ENCODE peak calls at places on chromosome 10, in six cellular contexts. O is IMR-90, N is H1, K is ovary, A is heart left ventricle, S is esophagus squamous epithelium. X is an unnamed sample.

GRCh38 chr10:77771450-77771849 is 133.8 kb upstream of the KCNMA1 start:
- DNase-seq in O (no peak), N (no peak), K (no peak), A (no peak), S (no peak), X (no peak)

GRCh38 chr10:131231323-131231964 is 80.1 kb downstream of the TCERG1L start:
- DNase-seq in O (no peak), N (no peak), K (no peak), A (peak; percentile 15), S (no peak), X (no peak)

GRCh38 chr10:29669149-29669548 is 34.4 kb upstream of the SVIL start:
- DNase-seq in O (peak; percentile 6), N (no peak), K (no peak), A (no peak), S (no peak), X (no peak)

GRCh38 chr10:119663866-119664698 is 12.9 kb downstream of the BAG3 start:
- DNase-seq in O (no peak), N (no peak), K (no peak), A (no peak), S (no peak), X (no peak)

GRCh38 chr10:103678104-103678526 is 177.3 kb downstream of the SH3PXD2A start:
- DNase-seq in O (peak; percentile 100), N (no peak), K (peak; percentile 91), A (peak; percentile 91), S (peak; percentile 24), X (peak; percentile 86)

GRCh38 chr10:33803248-33803647 is 468.8 kb upstream of the NRP1 start:
- DNase-seq in O (peak; percentile 64), N (no peak), K (no peak), A (no peak), S (no peak), X (no peak)

GRCh38 chr10:131311661-131312260 is at the start of gene TCERG1L:
- DNase-seq in O (no peak), N (peak; percentile 81), K (peak; percentile 57), A (no peak), S (no peak), X (no peak)

GRCh38 chr10:6721480-6721879 is 141.4 kb upstream of the PRKCQ start:
- DNase-seq in O (peak; percentile 99), N (no peak), K (no peak), A (no peak), S (no peak), X (no peak)

GRCh38 chr10:69279110-69279509 is 814 bp downstream of the HK1 start:
- DNase-seq in O (no peak), N (no peak), K (no peak), A (no peak), S (no peak), X (no peak)

GRCh38 chr10:97333601-97334369 is 744 bp downstream of the FRAT2 start:
- DNase-seq in O (peak; percentile 45), N (no peak), K (peak; percentile 52), A (peak; percentile 81), S (no peak), X (no peak)

GRCh38 chr10:102644646-102645387 is 538 bp downstream of the TRIM8 start:
- DNase-seq in O (peak; percentile 68), N (peak; percentile 86), K (peak; percentile 85), A (peak; percentile 91), S (peak; percentile 75), X (peak; percentile 68)

GRCh38 chr10:21184216-21184615 is 287.1 kb upstream of the NEBL start:
- DNase-seq in O (no peak), N (no peak), K (no peak), A (no peak), S (no peak), X (no peak)

GRCh38 chr10:125283191-125283590 is 122.8 kb upstream of the CTBP2 start:
- DNase-seq in O (no peak), N (no peak), K (no peak), A (no peak), S (no peak), X (no peak)

GRCh38 chr10:31897506-31897905 is 31.1 kb downstream of the ARHGAP12 start:
- DNase-seq in O (peak; percentile 22), N (no peak), K (no peak), A (no peak), S (no peak), X (no peak)

GRCh38 chr10:67657775-67658174 is 38.2 kb downstream of the CTNNA3 start:
- DNase-seq in O (no peak), N (peak; percentile 49), K (no peak), A (no peak), S (no peak), X (no peak)

GRCh38 chr10:127374074-127374680 is 174.9 kb upstream of the NPS start:
- DNase-seq in O (no peak), N (no peak), K (no peak), A (no peak), S (no peak), X (no peak)

GRCh38 chr10:112524637-112525036 is 77.6 kb downstream of the VTI1A start:
- DNase-seq in O (peak; percentile 12), N (no peak), K (no peak), A (no peak), S (no peak), X (no peak)

GRCh38 chr10:113086282-113086681 is 136.2 kb downstream of the TCF7L2 start:
- DNase-seq in O (no peak), N (no peak), K (no peak), A (no peak), S (no peak), X (no peak)

GRCh38 chr10:30747633-30748032 is 118.1 kb upstream of the LYZL2 start:
- DNase-seq in O (peak; percentile 78), N (no peak), K (no peak), A (no peak), S (no peak), X (no peak)

GRCh38 chr10:116324951-116325635 is 845 bp downstream of the CCDC172 start:
- DNase-seq in O (no peak), N (peak; percentile 51), K (no peak), A (no peak), S (no peak), X (no peak)

GRCh38 chr10:49550563-49550962 is 11.6 kb upstream of the ERCC6 start:
- DNase-seq in O (peak; percentile 73), N (no peak), K (no peak), A (no peak), S (no peak), X (no peak)

GRCh38 chr10:26860026-26860541 is 674 bp downstream of the ABI1 start:
- DNase-seq in O (peak; percentile 65), N (peak; percentile 62), K (peak; percentile 69), A (peak; percentile 71), S (peak; percentile 34), X (peak; percentile 25)

GRCh38 chr10:133124357-133125211 is 35.4 kb upstream of the KNDC1 start:
- DNase-seq in O (no peak), N (peak; percentile 88), K (peak; percentile 52), A (peak; percentile 62), S (no peak), X (peak; percentile 8)

DNA sequence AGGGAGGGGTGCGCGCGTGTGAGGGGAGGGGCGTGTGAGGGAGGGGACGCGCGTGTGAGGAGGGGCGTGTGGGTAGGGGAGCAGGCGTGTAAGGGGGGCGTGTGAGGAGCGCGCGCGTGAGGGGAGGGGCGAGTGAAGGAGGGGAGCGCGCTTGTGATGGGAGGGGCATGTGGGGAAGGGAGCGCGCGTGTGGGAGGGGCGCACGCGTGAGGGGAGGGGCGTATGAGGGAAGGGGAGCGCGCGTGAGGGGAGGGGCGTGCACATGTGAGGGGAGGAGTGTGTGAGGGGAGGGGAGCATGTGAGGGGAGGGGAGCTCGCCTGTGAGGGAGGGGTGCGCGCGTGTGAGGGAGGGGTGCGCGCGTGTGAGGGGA is 19.1 kb downstream of the MXI1 start:
- DNase-seq in O (peak; percentile 92), N (peak; percentile 88), K (peak; percentile 94), A (peak; percentile 94), S (peak; percentile 93), X (peak; percentile 86)
- H3K4me3 ChIP-seq in O (peak overlapping the region; percentile 90), N (peak overlapping the region; percentile 61), K (peak overlapping the region; percentile 94), A (peak overlapping the region; percentile 76), S (peak overlapping the region; percentile 96), X (peak overlapping the region; percentile 93)

DNA sequence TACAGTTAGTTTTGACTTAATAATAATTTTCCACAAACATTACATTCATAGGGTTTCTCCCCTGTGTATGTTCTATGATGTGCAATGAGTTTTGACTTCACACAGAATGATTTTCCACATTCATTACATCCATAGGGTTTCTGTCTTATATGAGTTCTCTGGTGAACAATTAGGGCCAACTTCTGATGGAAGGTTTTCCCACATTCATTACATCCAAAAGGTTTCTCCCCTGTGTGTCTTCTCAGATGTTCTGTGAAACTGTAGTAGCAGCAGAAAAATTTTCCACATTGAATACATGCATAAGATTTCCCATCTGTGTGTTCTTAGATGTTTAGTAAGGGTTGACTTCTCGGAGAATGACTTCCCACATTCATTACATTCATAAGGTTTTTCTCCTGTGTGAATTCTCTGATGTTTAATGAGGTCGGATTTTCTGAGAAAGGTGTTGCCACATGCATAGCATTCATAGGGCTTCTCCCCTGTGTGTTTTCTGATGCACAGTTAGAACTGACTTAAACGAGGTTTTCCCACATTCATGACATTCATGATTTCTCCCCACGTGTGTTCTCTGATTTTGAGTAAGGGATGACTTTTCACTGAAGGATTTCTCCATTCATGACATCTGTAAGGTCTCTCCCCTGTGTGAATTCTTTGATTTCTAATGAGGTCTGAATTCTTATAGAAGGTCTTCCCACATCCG is 118.5 kb downstream of the ZNF33B start:
- DNase-seq in O (no peak), N (no peak), K (no peak), A (no peak), S (no peak), X (no peak)
- H3K9me3 ChIP-seq in O (peaks cover 52% of the 10 kb centered on the region), N (peaks cover 80% of the 10 kb centered on the region), K (peaks cover 48% of the 10 kb centered on the region), A (peaks cover 100% of the 10 kb centered on the region), S (peaks cover 24% of the 10 kb centered on the region), X (peaks cover 34% of the 10 kb centered on the region)

GRCh38 chr10:79243211-79244067 is 103.8 kb upstream of the PPIF start:
- DNase-seq in O (no peak), N (peak; percentile 73), K (peak; percentile 56), A (peak; percentile 82), S (no peak), X (no peak)

GRCh38 chr10:79245539-79246208 is 101.6 kb upstream of the PPIF start:
- DNase-seq in O (no peak), N (no peak), K (no peak), A (no peak), S (no peak), X (no peak)

GRCh38 chr10:79246209-79246581 is 101.1 kb upstream of the PPIF start:
- DNase-seq in O (no peak), N (no peak), K (peak; percentile 66), A (peak; percentile 89), S (no peak), X (no peak)

GRCh38 chr10:79244068-79244442 is 103.2 kb upstream of the PPIF start:
- DNase-seq in O (no peak), N (no peak), K (no peak), A (no peak), S (no peak), X (no peak)

GRCh38 chr10:79244841-79245504 is 102.3 kb upstream of the PPIF start:
- DNase-seq in O (no peak), N (no peak), K (no peak), A (no peak), S (no peak), X (no peak)
- TF ChIP-seq POLR2A in O (no peak), N (no peak), K (no peak), A (no peak), S (peak; percentile 2), X (no peak)

GRCh38 chr10:81875680-81876252 is 772 bp downstream of the NRG3 start:
- DNase-seq in O (no peak), N (peak; percentile 64), K (no peak), A (no peak), S (no peak), X (no peak)
- H3K4me3 ChIP-seq in O (no peak overlapping the region), N (peak overlapping the region; percentile 72), K (no peak overlapping the region), A (peak overlapping the region; percentile 54), S (peak overlapping the region; percentile 59), X (no peak overlapping the region)

X was measured in tibial nerve.